ENCODE peak calls at places on chromosomes 11 and 22, in seven cellular contexts. R is Karpas-422, A is osteoblast, E is psoas muscle, K is MM.1S, I is upper lobe of right lung, Y is body of pancreas. D is an unnamed sample.

GRCh38 chr11:107655607-107656006 is 56.2 kb downstream of the SLN start:
- DNase-seq in R (no peak), A (no peak), E (no peak), K (no peak), I (no peak), Y (no peak), D (no peak)

GRCh38 chr11:12410006-12410728 is 32.8 kb downstream of the PARVA start:
- DNase-seq in R (no peak), A (peak; percentile 41), E (no peak), K (no peak), I (no peak), Y (no peak), D (no peak)

GRCh38 chr22:27885977-27886842 is 32.8 kb downstream of the PITPNB start:
- DNase-seq in R (peak; percentile 75), A (peak; percentile 92), E (no peak), K (peak; percentile 48), I (no peak), Y (peak; percentile 42), D (peak; percentile 47)

GRCh38 chr11:92140021-92140420 is 84.6 kb upstream of the FAT3 start:
- DNase-seq in R (no peak), A (no peak), E (no peak), K (no peak), I (no peak), Y (no peak), D (no peak)

GRCh38 chr11:113587318-113587739 is 112.1 kb upstream of the DRD2 start:
- DNase-seq in R (no peak), A (peak; percentile 38), E (no peak), K (no peak), I (no peak), Y (no peak), D (no peak)

GRCh38 chr22:17588606-17589005 is 25.3 kb downstream of the SLC25A18 start:
- DNase-seq in R (no peak), A (no peak), E (no peak), K (no peak), I (peak; percentile 44), Y (no peak), D (no peak)

GRCh38 chr11:34263462-34264186 is 94.2 kb downstream of the ABTB2 start:
- DNase-seq in R (no peak), A (peak; percentile 79), E (peak; percentile 85), K (no peak), I (peak; percentile 84), Y (peak; percentile 93), D (no peak)

GRCh38 chr11:3037041-3037944 is 19.9 kb downstream of the CARS1 start:
- DNase-seq in R (peak; percentile 87), A (peak; percentile 93), E (peak; percentile 91), K (peak; percentile 53), I (peak; percentile 87), Y (peak; percentile 81), D (peak; percentile 9)

GRCh38 chr11:78798567-78799170 is 224.0 kb upstream of the NARS2 start:
- DNase-seq in R (peak; percentile 82), A (no peak), E (peak; percentile 85), K (peak; percentile 46), I (peak; percentile 87), Y (peak; percentile 72), D (no peak)

GRCh38 chr11:46281374-46281831 is 3.9 kb downstream of the CREB3L1 start:
- DNase-seq in R (no peak), A (peak; percentile 77), E (no peak), K (no peak), I (no peak), Y (no peak), D (no peak)
- H3K4me3 ChIP-seq in R (no peak overlapping the region), A (peak overlapping the region; percentile 27), E (no peak overlapping the region), K (no peak overlapping the region), I (no peak overlapping the region), Y (no peak overlapping the region), D (no peak overlapping the region)

DNA sequence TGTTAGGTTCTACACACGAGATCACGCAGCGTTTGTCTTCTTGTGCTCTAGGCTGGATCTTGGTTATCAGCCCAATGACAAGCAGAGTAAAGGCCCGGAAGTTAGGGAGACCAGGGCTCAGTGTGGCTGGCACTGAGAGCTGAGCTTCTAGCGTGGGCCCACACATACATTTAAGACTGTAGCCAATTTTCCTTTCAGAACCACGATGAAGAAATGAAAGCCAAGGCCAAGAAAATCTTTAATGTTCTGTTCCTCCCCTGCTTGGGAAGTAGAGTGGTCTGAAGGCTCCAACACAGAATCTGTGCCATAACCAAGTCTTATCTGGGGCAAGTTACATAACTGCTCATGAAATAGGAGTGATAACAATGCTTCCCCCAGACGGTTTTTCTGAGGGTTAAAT is 4.7 kb upstream of the ST3GAL4 start:
- DNase-seq in R (no peak), A (no peak), E (no peak), K (no peak), I (no peak), Y (no peak), D (no peak)
- H3K27ac ChIP-seq in R (no peak overlapping the region), A (peak overlapping the region; percentile 24), E (no peak overlapping the region), K (no peak overlapping the region), I (peak overlapping the region; percentile 58), Y (peak overlapping the region; percentile 8), D (no peak overlapping the region)

GRCh38 chr22:20552450-20552894 is 45.1 kb downstream of the MED15 start:
- DNase-seq in R (no peak), A (peak; percentile 89), E (peak; percentile 97), K (no peak), I (no peak), Y (peak; percentile 74), D (no peak)

GRCh38 chr22:20553947-20554741 is 46.7 kb downstream of the MED15 start:
- DNase-seq in R (no peak), A (no peak), E (peak; percentile 58), K (no peak), I (no peak), Y (no peak), D (no peak)

GRCh38 chr22:20550851-20551744 is 43.7 kb downstream of the MED15 start:
- DNase-seq in R (peak; percentile 63), A (peak; percentile 94), E (no peak), K (no peak), I (no peak), Y (no peak), D (peak; percentile 49)

GRCh38 chr22:20551805-20552449 is 44.5 kb downstream of the MED15 start:
- DNase-seq in R (peak; percentile 72), A (peak; percentile 72), E (peak; percentile 90), K (no peak), I (no peak), Y (peak; percentile 84), D (no peak)

DNA sequence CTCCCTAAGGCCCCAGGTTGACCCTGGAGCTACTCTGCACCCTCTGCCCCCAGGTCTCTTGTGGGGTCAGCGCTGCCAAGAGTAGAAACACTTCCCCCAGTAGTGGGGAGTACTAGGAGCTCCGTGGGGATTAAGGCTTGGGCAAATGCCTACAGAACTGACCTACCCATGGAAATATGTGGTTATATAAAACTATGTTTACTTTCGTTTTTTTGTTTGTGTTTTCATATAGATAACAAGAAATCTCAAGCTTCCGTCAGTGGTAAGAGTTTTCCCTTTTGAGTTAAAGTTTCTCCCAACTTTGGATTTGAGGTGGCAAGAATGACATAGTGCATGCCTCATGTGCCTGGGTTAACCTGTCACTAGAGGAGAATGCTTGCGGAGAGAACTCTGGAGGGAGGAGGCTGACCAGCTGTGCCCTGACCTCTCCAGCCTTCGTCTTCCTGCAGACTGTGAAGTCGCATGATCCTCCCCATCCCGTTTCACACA is 45.5 kb downstream of the MED15 start:
- DNase-seq in R (no peak), A (peak; percentile 91), E (peak; percentile 59), K (no peak), I (no peak), Y (peak; percentile 47), D (no peak)
- H3K4me1 ChIP-seq in R (peaks cover 41% of the 10 kb centered on the region), A (peaks cover 71% of the 10 kb centered on the region), E (peaks cover 98% of the 10 kb centered on the region), K (no peaks in the 10 kb centered on the region), I (peaks cover 72% of the 10 kb centered on the region), Y (peaks cover 42% of the 10 kb centered on the region), D (peaks cover 100% of the 10 kb centered on the region)

DNA sequence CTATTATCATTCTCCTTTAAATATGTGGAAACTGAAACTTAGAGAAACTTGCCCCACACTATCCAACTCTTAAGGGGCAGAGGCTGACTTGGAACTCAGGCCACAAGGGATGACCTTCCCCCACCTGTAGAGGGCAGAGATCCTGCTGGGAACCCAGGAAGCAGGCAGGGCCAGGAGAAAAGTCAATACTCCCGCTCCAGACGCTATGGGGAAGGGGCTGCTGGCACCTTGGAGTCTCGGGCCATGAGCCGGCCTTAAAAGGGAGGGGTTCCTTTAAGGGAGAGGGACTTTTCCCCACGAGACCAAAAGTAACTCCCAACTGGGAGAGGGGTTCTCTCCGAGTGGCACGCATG is 620 bp upstream of the ANO5 start:
- DNase-seq in R (no peak), A (no peak), E (no peak), K (peak; percentile 14), I (no peak), Y (peak; percentile 57), D (no peak)
- H3K4me3 ChIP-seq in R (no peak overlapping the region), A (no peak overlapping the region), E (peak overlapping the region; percentile 86), K (peak overlapping the region; percentile 83), I (peak overlapping the region; percentile 66), Y (peak overlapping the region; percentile 66), D (no peak overlapping the region)

DNA sequence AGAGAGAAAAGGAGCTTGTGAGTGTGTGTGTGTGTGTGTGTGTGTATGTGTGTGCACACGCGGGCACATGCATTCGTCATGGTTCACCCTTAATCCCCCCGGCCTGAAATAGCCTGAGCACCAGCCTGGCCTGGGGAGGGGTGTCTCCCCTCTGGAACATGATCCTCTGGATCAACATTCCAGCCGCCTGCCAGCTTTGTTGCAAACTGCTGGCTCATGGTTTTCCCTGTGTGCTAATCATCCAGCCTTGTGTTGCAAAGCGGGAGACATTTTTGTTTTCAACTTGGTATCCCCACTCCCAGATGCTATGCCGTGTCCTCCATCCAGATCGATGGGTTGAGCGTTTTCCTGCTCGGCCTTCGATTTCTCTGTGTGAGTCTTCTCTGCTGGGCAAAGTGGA is 94.3 kb downstream of the FEZ1 start:
- DNase-seq in R (no peak), A (no peak), E (peak; percentile 92), K (no peak), I (no peak), Y (no peak), D (no peak)
- H3K27ac ChIP-seq in R (no peak overlapping the region), A (no peak overlapping the region), E (peak overlapping the region; percentile 80), K (no peak overlapping the region), I (peak overlapping the region; percentile 47), Y (no peak overlapping the region), D (no peak overlapping the region)

DNA sequence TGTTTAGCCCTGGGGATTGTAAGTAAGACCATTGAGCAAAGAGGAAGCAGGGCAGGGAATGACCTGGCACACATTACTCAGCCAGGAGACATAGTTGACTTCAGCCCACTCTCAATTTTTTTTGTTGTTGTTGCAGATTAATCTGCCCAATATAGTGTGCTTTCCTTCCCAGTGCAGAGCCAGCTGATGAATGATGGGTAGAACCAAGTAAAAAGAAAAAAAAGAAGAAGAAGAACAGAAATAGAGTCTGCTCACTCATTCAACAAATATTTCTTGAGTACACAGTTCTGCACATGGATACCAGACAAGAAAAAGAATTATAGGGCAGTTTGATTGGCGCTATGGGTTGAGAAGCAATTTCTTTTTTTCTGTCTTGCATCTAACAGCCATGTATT is 292.7 kb downstream of the ETS1 start:
- DNase-seq in R (no peak), A (no peak), E (no peak), K (no peak), I (no peak), Y (no peak), D (no peak)
- H3K4me1 ChIP-seq in R (peaks cover 31% of the 10 kb centered on the region), A (peaks cover 24% of the 10 kb centered on the region), E (peaks cover 6% of the 10 kb centered on the region), K (peaks cover 14% of the 10 kb centered on the region), I (peaks cover 38% of the 10 kb centered on the region), Y (no peaks in the 10 kb centered on the region), D (peaks cover 94% of the 10 kb centered on the region)

D was measured in naive thymus-derived CD4-positive, alpha-beta T cell.